ENCODE peak calls at places on chromosomes 6 and 20, in five cellular contexts. One of them, this sample, is unnamed.

GRCh38 chr20:4894981-4895381 is 106.3 kb downstream of the SLC23A2 start:
- DNase-seq in Peyer's patch: no peak
- DNase-seq in colonic mucosa: no peak
- DNase-seq in fibroblast of mammary gland: no peak
- DNase-seq in progenitor cell of endocrine pancreas: no peak
- DNase-seq in this sample: no peak

GRCh38 chr20:3744806-3745685 is 12.6 kb downstream of the HSPA12B start:
- DNase-seq in Peyer's patch: peak; percentile 75
- DNase-seq in colonic mucosa: peak; percentile 70
- DNase-seq in fibroblast of mammary gland: peak; percentile 32
- DNase-seq in progenitor cell of endocrine pancreas: no peak
- DNase-seq in this sample: no peak

GRCh38 chr6:14060971-14061370 is 56.6 kb upstream of the CD83 start:
- DNase-seq in Peyer's patch: no peak
- DNase-seq in colonic mucosa: no peak
- DNase-seq in fibroblast of mammary gland: no peak
- DNase-seq in progenitor cell of endocrine pancreas: no peak
- DNase-seq in this sample: no peak

GRCh38 chr6:150641398-150642139 is 41.9 kb downstream of the PLEKHG1 start:
- DNase-seq in Peyer's patch: no peak
- DNase-seq in colonic mucosa: no peak
- DNase-seq in fibroblast of mammary gland: no peak
- DNase-seq in progenitor cell of endocrine pancreas: no peak
- DNase-seq in this sample: no peak

GRCh38 chr20:41734506-41734945 is 116.3 kb upstream of the CHD6 start:
- DNase-seq in Peyer's patch: peak; percentile 54
- DNase-seq in colonic mucosa: peak; percentile 48
- DNase-seq in fibroblast of mammary gland: peak; percentile 48
- DNase-seq in progenitor cell of endocrine pancreas: peak; percentile 38
- DNase-seq in this sample: no peak

GRCh38 chr6:46220351-46221220 is 49.8 kb upstream of the ENPP5 start:
- DNase-seq in Peyer's patch: no peak
- DNase-seq in colonic mucosa: no peak
- DNase-seq in fibroblast of mammary gland: no peak
- DNase-seq in progenitor cell of endocrine pancreas: no peak
- DNase-seq in this sample: no peak

GRCh38 chr6:48744948-48745347 is 634.0 kb upstream of the PTCHD4 start:
- DNase-seq in Peyer's patch: no peak
- DNase-seq in colonic mucosa: no peak
- DNase-seq in fibroblast of mammary gland: peak; percentile 62
- DNase-seq in progenitor cell of endocrine pancreas: no peak
- DNase-seq in this sample: no peak

GRCh38 chr6:154070657-154071056 is 31.6 kb downstream of the OPRM1 start:
- DNase-seq in Peyer's patch: no peak
- DNase-seq in colonic mucosa: no peak
- DNase-seq in fibroblast of mammary gland: no peak
- DNase-seq in progenitor cell of endocrine pancreas: no peak
- DNase-seq in this sample: no peak

GRCh38 chr20:48769111-48769879 is 58.5 kb downstream of the PREX1 start:
- DNase-seq in Peyer's patch: peak; percentile 39
- DNase-seq in colonic mucosa: no peak
- DNase-seq in fibroblast of mammary gland: peak; percentile 29
- DNase-seq in progenitor cell of endocrine pancreas: no peak
- DNase-seq in this sample: no peak

GRCh38 chr6:39411465-39411864 is 89.0 kb upstream of the KCNK16 start:
- DNase-seq in Peyer's patch: no peak
- DNase-seq in colonic mucosa: no peak
- DNase-seq in fibroblast of mammary gland: peak; percentile 16
- DNase-seq in progenitor cell of endocrine pancreas: no peak
- DNase-seq in this sample: no peak

GRCh38 chr6:66578362-66578761 is 871.3 kb upstream of the EYS start:
- DNase-seq in Peyer's patch: no peak
- DNase-seq in colonic mucosa: no peak
- DNase-seq in fibroblast of mammary gland: no peak
- DNase-seq in progenitor cell of endocrine pancreas: no peak
- DNase-seq in this sample: no peak

GRCh38 chr20:50561379-50562078 is 51.3 kb downstream of the PTPN1 start:
- DNase-seq in Peyer's patch: no peak
- DNase-seq in colonic mucosa: no peak
- DNase-seq in fibroblast of mammary gland: peak; percentile 97
- DNase-seq in progenitor cell of endocrine pancreas: no peak
- DNase-seq in this sample: no peak

GRCh38 chr20:23937303-23938117 is 51.1 kb downstream of the GGTLC1 start:
- DNase-seq in Peyer's patch: peak; percentile 54
- DNase-seq in colonic mucosa: peak; percentile 35
- DNase-seq in fibroblast of mammary gland: peak; percentile 36
- DNase-seq in progenitor cell of endocrine pancreas: peak; percentile 60
- DNase-seq in this sample: no peak

GRCh38 chr6:33808781-33809180 is 5.0 kb upstream of the MLN start:
- DNase-seq in Peyer's patch: no peak
- DNase-seq in colonic mucosa: no peak
- DNase-seq in fibroblast of mammary gland: no peak
- DNase-seq in progenitor cell of endocrine pancreas: no peak
- DNase-seq in this sample: no peak

GRCh38 chr6:95280690-95281273 is 296.6 kb upstream of the MANEA start:
- DNase-seq in Peyer's patch: no peak
- DNase-seq in colonic mucosa: no peak
- DNase-seq in fibroblast of mammary gland: peak; percentile 17
- DNase-seq in progenitor cell of endocrine pancreas: no peak
- DNase-seq in this sample: no peak

GRCh38 chr20:41672282-41672681 is 54.1 kb upstream of the CHD6 start:
- DNase-seq in Peyer's patch: no peak
- DNase-seq in colonic mucosa: no peak
- DNase-seq in fibroblast of mammary gland: no peak
- DNase-seq in progenitor cell of endocrine pancreas: no peak
- DNase-seq in this sample: no peak

GRCh38 chr20:60055740-60056139 is 97.5 kb downstream of the CDH26 start:
- DNase-seq in Peyer's patch: no peak
- DNase-seq in colonic mucosa: no peak
- DNase-seq in fibroblast of mammary gland: peak; percentile 25
- DNase-seq in progenitor cell of endocrine pancreas: no peak
- DNase-seq in this sample: no peak

GRCh38 chr20:44364068-44364467 is 8.6 kb downstream of the HNF4A start:
- DNase-seq in Peyer's patch: no peak
- DNase-seq in colonic mucosa: no peak
- DNase-seq in fibroblast of mammary gland: no peak
- DNase-seq in progenitor cell of endocrine pancreas: no peak
- DNase-seq in this sample: no peak

GRCh38 chr20:51767018-51767866 is 948 bp downstream of the ATP9A start:
- DNase-seq in Peyer's patch: peak; percentile 95
- DNase-seq in colonic mucosa: peak; percentile 94
- DNase-seq in fibroblast of mammary gland: peak; percentile 35
- DNase-seq in progenitor cell of endocrine pancreas: peak; percentile 87
- DNase-seq in this sample: peak; percentile 85
- TF ChIP-seq CTCF in Peyer's patch: peak; percentile 51
- TF ChIP-seq CTCF in colonic mucosa: peak; percentile 17
- TF ChIP-seq CTCF in fibroblast of mammary gland: peak; percentile 11
- TF ChIP-seq CTCF in progenitor cell of endocrine pancreas: peak; percentile 62
- TF ChIP-seq CTCF in this sample: peak; percentile 74

GRCh38 chr6:164926686-164927085 is 382.7 kb downstream of the C6orf118 start:
- DNase-seq in Peyer's patch: no peak
- DNase-seq in colonic mucosa: no peak
- DNase-seq in fibroblast of mammary gland: no peak
- DNase-seq in progenitor cell of endocrine pancreas: no peak
- DNase-seq in this sample: no peak
- TF ChIP-seq CTCF in Peyer's patch: no peak
- TF ChIP-seq CTCF in colonic mucosa: no peak
- TF ChIP-seq CTCF in fibroblast of mammary gland: no peak
- TF ChIP-seq CTCF in progenitor cell of endocrine pancreas: no peak
- TF ChIP-seq CTCF in this sample: peak; percentile 55

GRCh38 chr20:62063981-62064787 is 1.5 kb downstream of the TAF4 start:
- DNase-seq in Peyer's patch: peak; percentile 74
- DNase-seq in colonic mucosa: peak; percentile 64
- DNase-seq in fibroblast of mammary gland: no peak
- DNase-seq in progenitor cell of endocrine pancreas: peak; percentile 45
- DNase-seq in this sample: no peak
- TF ChIP-seq CTCF in Peyer's patch: peak; percentile 25
- TF ChIP-seq CTCF in colonic mucosa: no peak
- TF ChIP-seq CTCF in fibroblast of mammary gland: no peak
- TF ChIP-seq CTCF in progenitor cell of endocrine pancreas: no peak
- TF ChIP-seq CTCF in this sample: no peak

DNA sequence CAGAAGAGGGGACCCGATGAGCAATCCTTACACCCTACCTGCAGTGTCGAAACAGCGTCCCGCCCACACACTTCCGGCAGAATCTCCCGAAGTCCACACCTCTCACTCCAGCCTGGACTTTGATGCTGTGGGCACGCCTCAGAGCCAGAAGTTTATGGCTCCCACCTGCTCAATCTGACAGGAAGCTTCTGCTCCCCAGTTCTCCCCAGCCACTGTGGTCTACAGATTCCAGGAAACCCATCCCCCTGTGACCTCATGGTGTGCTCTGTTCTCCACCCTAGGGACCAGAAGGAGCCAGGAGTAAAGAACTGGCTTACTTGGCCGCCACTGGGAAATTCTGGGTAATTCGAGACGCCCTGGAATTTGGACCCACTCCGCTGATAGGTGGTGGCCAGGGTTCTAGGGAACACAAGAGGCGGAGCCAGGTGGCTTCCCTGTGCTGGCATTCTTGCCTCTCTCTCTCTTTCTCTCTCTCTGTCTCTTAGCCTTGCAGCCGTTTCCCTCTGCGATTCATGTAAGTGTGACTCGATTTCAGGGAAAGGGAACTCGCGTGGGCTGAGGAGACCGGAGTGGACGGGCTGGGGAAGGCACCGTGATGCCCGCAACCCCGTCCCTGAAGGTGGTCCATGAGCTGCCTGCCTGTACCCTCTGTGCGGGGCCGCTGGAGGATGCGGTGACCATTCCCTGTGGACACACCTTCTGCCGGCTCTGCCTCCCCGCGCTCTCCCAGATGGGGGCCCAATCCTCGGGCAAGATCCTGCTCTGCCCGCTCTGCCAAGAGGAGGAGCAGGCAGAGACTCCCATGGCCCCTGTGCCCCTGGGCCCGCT is at the start of gene TRIM15:
- DNase-seq in Peyer's patch: peak; percentile 93
- DNase-seq in colonic mucosa: peak; percentile 93
- DNase-seq in fibroblast of mammary gland: no peak
- DNase-seq in progenitor cell of endocrine pancreas: no peak
- DNase-seq in this sample: no peak
- TF ChIP-seq CTCF in Peyer's patch: peak; percentile 15
- TF ChIP-seq CTCF in colonic mucosa: no peak
- TF ChIP-seq CTCF in fibroblast of mammary gland: no peak
- TF ChIP-seq CTCF in progenitor cell of endocrine pancreas: no peak
- TF ChIP-seq CTCF in this sample: no peak

DNA sequence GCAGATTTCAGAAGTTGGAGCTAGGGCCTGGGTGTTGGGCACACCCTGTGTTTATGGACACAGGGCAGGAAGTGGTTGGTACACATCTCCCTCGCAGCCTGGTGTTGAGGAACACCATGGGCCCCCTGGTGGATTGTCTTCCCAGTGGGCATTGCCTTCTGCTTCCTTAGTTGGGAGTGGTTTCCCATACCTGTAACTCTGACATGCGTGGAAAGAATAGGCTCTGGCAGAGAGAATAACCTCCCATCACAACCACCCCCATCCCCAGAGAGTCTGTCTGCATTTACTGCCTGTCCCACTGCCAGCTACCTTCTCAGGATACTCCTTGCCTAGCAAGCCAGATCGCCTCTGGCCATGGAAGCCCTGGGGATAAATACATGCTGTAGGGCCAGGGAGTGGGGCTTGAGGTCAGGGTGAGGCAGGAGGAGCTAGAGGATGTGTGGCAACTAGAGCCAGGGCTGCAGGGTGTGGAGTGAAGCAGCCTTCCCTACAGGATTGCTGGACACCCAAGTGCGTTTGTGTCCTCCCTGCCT is 14.7 kb downstream of the LRRC73 start:
- DNase-seq in Peyer's patch: no peak
- DNase-seq in colonic mucosa: no peak
- DNase-seq in fibroblast of mammary gland: peak; percentile 17
- DNase-seq in progenitor cell of endocrine pancreas: no peak
- DNase-seq in this sample: no peak
- TF ChIP-seq CTCF in Peyer's patch: peak; percentile 32
- TF ChIP-seq CTCF in colonic mucosa: no peak
- TF ChIP-seq CTCF in fibroblast of mammary gland: peak; percentile 18
- TF ChIP-seq CTCF in progenitor cell of endocrine pancreas: peak; percentile 13
- TF ChIP-seq CTCF in this sample: peak; percentile 17

GRCh38 chr6:168576388-168576787 is 135.4 kb downstream of the SMOC2 start:
- DNase-seq in Peyer's patch: no peak
- DNase-seq in colonic mucosa: no peak
- DNase-seq in fibroblast of mammary gland: no peak
- DNase-seq in progenitor cell of endocrine pancreas: no peak
- DNase-seq in this sample: no peak
- TF ChIP-seq CTCF in Peyer's patch: no peak
- TF ChIP-seq CTCF in colonic mucosa: no peak
- TF ChIP-seq CTCF in fibroblast of mammary gland: no peak
- TF ChIP-seq CTCF in progenitor cell of endocrine pancreas: no peak
- TF ChIP-seq CTCF in this sample: no peak